ENCODE peak calls at places on chromosomes 12 and 14, in seven cellular contexts. M, K, R, D, E, X and Q are unnamed samples.

GRCh38 chr14:64440494-64440893 is 24.8 kb upstream of the AKAP5 start:
- DNase-seq in M (no peak), K (no peak), R (no peak), D (no peak), E (no peak), X (no peak), Q (no peak)

GRCh38 chr12:53295070-53295890 is at the start of gene PFDN5:
- DNase-seq in M (peak), K (peak), R (peak), D (peak), E (peak), X (peak), Q (peak)

GRCh38 chr14:65879218-65880009 is 466.9 kb downstream of the FUT8 start:
- DNase-seq in M (no peak), K (no peak), R (no peak), D (no peak), E (no peak), X (no peak), Q (no peak)

GRCh38 chr14:69572634-69573135 is 2.0 kb downstream of the CCDC177 start:
- DNase-seq in M (no peak), K (no peak), R (no peak), D (no peak), E (no peak), X (no peak), Q (no peak)

GRCh38 chr12:1800646-1801284 is 19.6 kb upstream of the LRTM2 start:
- DNase-seq in M (peak), K (no peak), R (no peak), D (peak), E (peak), X (peak), Q (no peak)

GRCh38 chr14:55789442-55789841 is 209.4 kb downstream of the KTN1 start:
- DNase-seq in M (no peak), K (no peak), R (no peak), D (no peak), E (no peak), X (no peak), Q (no peak)

GRCh38 chr12:118821386-118821928 is 159.9 kb upstream of the SRRM4 start:
- DNase-seq in M (peak), K (no peak), R (no peak), D (no peak), E (no peak), X (no peak), Q (no peak)

GRCh38 chr14:97290065-97290464 is 492.9 kb downstream of the VRK1 start:
- DNase-seq in M (no peak), K (no peak), R (no peak), D (no peak), E (no peak), X (no peak), Q (no peak)

GRCh38 chr12:2800046-2800570 is 5.3 kb downstream of the FKBP4 start:
- DNase-seq in M (no peak), K (no peak), R (no peak), D (no peak), E (no peak), X (no peak), Q (no peak)

GRCh38 chr12:124307556-124307825 is 12.6 kb downstream of the RFLNA start:
- DNase-seq in M (no peak), K (no peak), R (no peak), D (no peak), E (no peak), X (no peak), Q (no peak)

GRCh38 chr12:25716842-25717241 is 163.8 kb upstream of the LMNTD1 start:
- DNase-seq in M (no peak), K (no peak), R (no peak), D (no peak), E (no peak), X (no peak), Q (no peak)

GRCh38 chr14:21382886-21383847 is 652 bp downstream of the SUPT16H start:
- DNase-seq in M (peak), K (no peak), R (no peak), D (peak), E (peak), X (peak), Q (peak)

GRCh38 chr12:114611145-114612018 is 72.6 kb downstream of the TBX3 start:
- DNase-seq in M (no peak), K (no peak), R (no peak), D (no peak), E (peak), X (no peak), Q (no peak)

GRCh38 chr14:61749867-61750266 is 12.4 kb upstream of the SNAPC1 start:
- DNase-seq in M (no peak), K (no peak), R (no peak), D (no peak), E (peak), X (peak), Q (no peak)

GRCh38 chr12:4169959-4170358 is 103.6 kb upstream of the CCND2 start:
- DNase-seq in M (no peak), K (no peak), R (no peak), D (no peak), E (no peak), X (no peak), Q (no peak)

GRCh38 chr14:100824156-100824555 is 1.8 kb upstream of the MEG3 start:
- DNase-seq in M (peak), K (no peak), R (no peak), D (no peak), E (no peak), X (no peak), Q (peak)

GRCh38 chr14:84655014-84655413 is 874.9 kb upstream of the FLRT2 start:
- DNase-seq in M (no peak), K (no peak), R (no peak), D (no peak), E (no peak), X (no peak), Q (no peak)

GRCh38 chr14:62006116-62006737 is 244.0 kb downstream of the SNAPC1 start:
- DNase-seq in M (no peak), K (no peak), R (no peak), D (no peak), E (no peak), X (no peak), Q (no peak)

GRCh38 chr12:78096909-78097597 is 266.4 kb downstream of the NAV3 start:
- DNase-seq in M (peak), K (no peak), R (no peak), D (no peak), E (no peak), X (no peak), Q (no peak)

GRCh38 chr12:50050410-50051280 is 6.8 kb upstream of the ASIC1 start:
- DNase-seq in M (peak), K (no peak), R (no peak), D (no peak), E (peak), X (peak), Q (no peak)

GRCh38 chr12:120457133-120457532 is 10.9 kb downstream of the GATC start:
- DNase-seq in M (peak), K (no peak), R (no peak), D (no peak), E (peak), X (peak), Q (no peak)

GRCh38 chr14:71300474-71301359 is 393.5 kb downstream of the PCNX1 start:
- DNase-seq in M (no peak), K (no peak), R (no peak), D (no peak), E (no peak), X (no peak), Q (no peak)

GRCh38 chr12:48816148-48816854 is 2.0 kb upstream of the CACNB3 start:
- DNase-seq in M (no peak), K (no peak), R (no peak), D (no peak), E (no peak), X (no peak), Q (no peak)

GRCh38 chr14:101005447-101005846 is 101.9 kb upstream of the RTL1 start:
- DNase-seq in M (no peak), K (no peak), R (no peak), D (no peak), E (no peak), X (no peak), Q (no peak)

GRCh38 chr12:2891240-2892053 is 756 bp downstream of the TULP3 start:
- DNase-seq in M (peak), K (no peak), R (no peak), D (no peak), E (peak), X (peak), Q (peak)

GRCh38 chr12:32002848-32003493 is 43.8 kb downstream of the RESF1 start:
- DNase-seq in M (no peak), K (no peak), R (no peak), D (no peak), E (no peak), X (no peak), Q (no peak)

GRCh38 chr14:85529803-85530574 is at the start of gene FLRT2:
- DNase-seq in M (no peak), K (no peak), R (no peak), D (no peak), E (no peak), X (no peak), Q (no peak)

GRCh38 chr12:25151476-25151875 is 43.5 kb downstream of the DNAI7 start:
- DNase-seq in M (peak), K (no peak), R (no peak), D (no peak), E (no peak), X (no peak), Q (no peak)

GRCh38 chr12:58750484-58750883 is 169.8 kb downstream of the LRIG3 start:
- DNase-seq in M (no peak), K (no peak), R (no peak), D (no peak), E (no peak), X (no peak), Q (no peak)

GRCh38 chr14:59321184-59321952 is 132.9 kb downstream of the DAAM1 start:
- DNase-seq in M (no peak), K (no peak), R (no peak), D (no peak), E (no peak), X (no peak), Q (no peak)

GRCh38 chr12:19018302-19018980 is 111.1 kb upstream of the PLEKHA5 start:
- DNase-seq in M (no peak), K (no peak), R (no peak), D (no peak), E (no peak), X (no peak), Q (no peak)

GRCh38 chr12:2284321-2284813 is 231.6 kb downstream of the CACNA1C start:
- DNase-seq in M (peak), K (no peak), R (no peak), D (no peak), E (no peak), X (no peak), Q (no peak)

GRCh38 chr14:40630471-40630870 is 976.2 kb upstream of the LRFN5 start:
- DNase-seq in M (no peak), K (no peak), R (no peak), D (no peak), E (no peak), X (no peak), Q (no peak)

GRCh38 chr14:34498684-34499412 is 36.8 kb upstream of the SPTSSA start:
- DNase-seq in M (peak), K (no peak), R (no peak), D (no peak), E (peak), X (no peak), Q (no peak)

GRCh38 chr12:88251798-88252197 is 109.7 kb downstream of the TMTC3 start:
- DNase-seq in M (no peak), K (no peak), R (no peak), D (no peak), E (no peak), X (no peak), Q (no peak)

GRCh38 chr12:121808623-121809022 is 4.8 kb downstream of the SETD1B start:
- DNase-seq in M (no peak), K (no peak), R (no peak), D (no peak), E (no peak), X (no peak), Q (no peak)

GRCh38 chr12:104507672-104508071 is 50.9 kb downstream of the CHST11 start:
- DNase-seq in M (no peak), K (no peak), R (no peak), D (no peak), E (no peak), X (no peak), Q (no peak)

GRCh38 chr12:129212221-129212630 is 358.9 kb downstream of the GLT1D1 start:
- DNase-seq in M (no peak), K (no peak), R (no peak), D (no peak), E (peak), X (no peak), Q (no peak)

GRCh38 chr12:98466970-98467369 is 48.4 kb upstream of the TMPO start:
- DNase-seq in M (no peak), K (no peak), R (no peak), D (no peak), E (no peak), X (no peak), Q (no peak)

GRCh38 chr14:74510955-74511354 is 17.4 kb downstream of the ISCA2 start:
- DNase-seq in M (no peak), K (no peak), R (no peak), D (no peak), E (no peak), X (no peak), Q (no peak)
- TF ChIP-seq TAF1 in M (no peak), K (no peak), R (no peak), D (no peak), E (no peak), X (no peak), Q (no peak)

GRCh38 chr14:77485901-77486678 is 12.5 kb downstream of the ISM2 start:
- DNase-seq in M (no peak), K (no peak), R (no peak), D (no peak), E (no peak), X (no peak), Q (no peak)

GRCh38 chr14:77478796-77479195 is 19.8 kb downstream of the ISM2 start:
- DNase-seq in M (no peak), K (peak), R (no peak), D (peak), E (no peak), X (no peak), Q (peak)

GRCh38 chr14:77483851-77484250 is 14.8 kb downstream of the ISM2 start:
- DNase-seq in M (no peak), K (no peak), R (no peak), D (no peak), E (no peak), X (no peak), Q (no peak)

GRCh38 chr14:77485256-77485655 is 13.4 kb downstream of the ISM2 start:
- DNase-seq in M (peak), K (no peak), R (no peak), D (no peak), E (no peak), X (no peak), Q (no peak)

GRCh38 chr14:77482422-77482821 is 16.2 kb downstream of the ISM2 start:
- DNase-seq in M (no peak), K (no peak), R (no peak), D (no peak), E (no peak), X (no peak), Q (no peak)
- TF ChIP-seq TAF1 in M (no peak), K (no peak), R (no peak), D (no peak), E (no peak), X (no peak), Q (no peak)

GRCh38 chr14:37583358-37584210 is 11.5 kb downstream of the FOXA1 start:
- DNase-seq in M (no peak), K (no peak), R (no peak), D (no peak), E (peak), X (no peak), Q (no peak)

GRCh38 chr14:37586783-37587428 is 8.1 kb downstream of the FOXA1 start:
- DNase-seq in M (no peak), K (no peak), R (no peak), D (no peak), E (no peak), X (no peak), Q (no peak)

GRCh38 chr14:37585971-37586759 is 8.9 kb downstream of the FOXA1 start:
- DNase-seq in M (no peak), K (no peak), R (no peak), D (no peak), E (no peak), X (no peak), Q (no peak)

GRCh38 chr14:37584211-37585100 is 10.6 kb downstream of the FOXA1 start:
- DNase-seq in M (no peak), K (no peak), R (no peak), D (no peak), E (no peak), X (no peak), Q (no peak)

GRCh38 chr14:37585101-37585479 is 10.0 kb downstream of the FOXA1 start:
- DNase-seq in M (no peak), K (no peak), R (no peak), D (no peak), E (no peak), X (no peak), Q (no peak)
- TF ChIP-seq TAF1 in M (no peak), K (no peak), R (no peak), D (no peak), E (no peak), X (no peak), Q (no peak)

GRCh38 chr12:131831021-131831571 is 2.9 kb downstream of the MMP17 start:
- DNase-seq in M (no peak), K (no peak), R (no peak), D (no peak), E (no peak), X (no peak), Q (no peak)
- TF ChIP-seq TAF1 in M (no peak), K (no peak), R (no peak), D (no peak), E (no peak), X (no peak), Q (no peak)

GRCh38 chr14:31320922-31321779 is 99.2 kb downstream of the HEATR5A start:
- DNase-seq in M (no peak), K (no peak), R (no peak), D (no peak), E (no peak), X (no peak), Q (no peak)
- TF ChIP-seq TAF1 in M (no peak), K (no peak), R (no peak), D (no peak), E (no peak), X (no peak), Q (no peak)

GRCh38 chr14:86532219-86532618 is 1002.3 kb downstream of the FLRT2 start:
- DNase-seq in M (no peak), K (no peak), R (no peak), D (no peak), E (no peak), X (no peak), Q (no peak)
- TF ChIP-seq TAF1 in M (no peak), K (no peak), R (no peak), D (no peak), E (no peak), X (no peak), Q (no peak)

DNA sequence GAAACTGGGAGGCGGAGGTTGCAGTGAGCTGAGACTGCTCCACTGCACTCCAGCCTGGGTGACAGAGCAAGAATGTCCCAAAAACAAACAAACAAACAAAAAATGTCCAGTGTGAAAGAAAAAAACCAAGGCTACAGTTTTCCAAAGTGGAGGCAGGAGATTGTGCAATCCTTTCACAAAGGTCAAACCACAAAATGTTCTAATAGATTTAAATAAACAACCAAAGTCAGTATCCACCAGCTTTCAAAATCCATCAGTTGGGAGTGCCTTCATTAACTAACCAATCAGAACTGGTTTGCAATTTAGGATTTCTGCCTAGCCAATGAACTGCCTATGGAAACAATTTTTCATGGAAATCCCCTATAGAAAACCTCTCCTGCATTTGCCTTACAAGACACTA is 52.3 kb upstream of the TRIM9 start:
- DNase-seq in M (no peak), K (no peak), R (no peak), D (no peak), E (peak), X (no peak), Q (no peak)
- TF ChIP-seq TAF1 in M (no peak), K (no peak), R (no peak), D (no peak), E (no peak), X (no peak), Q (no peak)

DNA sequence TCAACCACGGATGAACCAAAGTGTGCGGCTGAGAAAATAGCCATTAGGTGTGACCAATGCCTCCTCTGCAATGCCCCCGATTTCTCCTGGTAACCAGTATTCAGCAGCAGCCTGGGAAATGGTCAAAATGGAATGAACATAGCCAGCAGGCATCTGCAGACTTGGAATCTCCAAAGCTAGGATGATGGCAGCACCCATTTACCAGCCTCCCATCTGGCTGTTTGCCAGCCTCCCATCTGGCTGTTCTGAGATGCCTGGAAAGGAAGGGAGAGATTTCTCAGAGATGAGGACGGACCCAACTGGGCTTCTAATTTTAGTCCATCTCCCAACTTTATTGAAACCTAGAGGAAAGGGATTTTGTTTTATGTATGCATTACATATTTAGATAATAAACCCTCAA is 16.2 kb downstream of the CLMN start:
- DNase-seq in M (peak), K (no peak), R (no peak), D (no peak), E (no peak), X (no peak), Q (no peak)
- TF ChIP-seq TAF1 in M (no peak), K (no peak), R (no peak), D (no peak), E (no peak), X (no peak), Q (no peak)